ENCODE peak calls at places on chromosomes 11 and 22, in seven cellular contexts. A is substantia nigra, H is GM20000, T is NCI-H1105, Q is NCI-H1092, M is DMS153, W is heart right ventricle. E is an unnamed sample.

GRCh38 chr11:47587733-47588326 is 1.4 kb downstream of the FAM180B start:
- DNase-seq in T (no peak), A (peak; percentile 57), W (peak; percentile 37), H (peak; percentile 34), Q (no peak), M (no peak), E (no peak)

GRCh38 chr11:72012897-72013721 is 14.4 kb downstream of the IL18BP start:
- DNase-seq in W (peak; percentile 72), H (no peak), Q (no peak), M (no peak), A (peak; percentile 72), T (no peak), E (no peak)

GRCh38 chr11:66326261-66327111 is 9.6 kb upstream of the CD248 start:
- DNase-seq in A (no peak), W (peak; percentile 77), H (no peak), Q (no peak), T (no peak), M (no peak), E (no peak)

GRCh38 chr11:10490398-10491232 is 35.6 kb downstream of the AMPD3 start:
- DNase-seq in H (no peak), W (peak; percentile 46), A (peak; percentile 96), M (no peak), Q (no peak), T (no peak), E (no peak)

GRCh38 chr11:61533401-61533800 is 24.9 kb downstream of the LRRC10B start:
- DNase-seq in M (peak; percentile 60), H (no peak), Q (peak; percentile 49), A (no peak), T (no peak), W (no peak), E (peak; percentile 65)

GRCh38 chr11:42576318-42576717 is 735.5 kb upstream of the API5 start:
- DNase-seq in A (no peak), T (no peak), M (no peak), Q (no peak), H (no peak), W (no peak), E (no peak)

GRCh38 chr11:84922836-84923235 is 704.3 kb downstream of the DLG2 start:
- DNase-seq in H (no peak), M (no peak), Q (no peak), T (no peak), A (no peak), W (no peak), E (no peak)

GRCh38 chr22:47333625-47334024 is 571.2 kb downstream of the TBC1D22A start:
- DNase-seq in H (no peak), M (peak; percentile 93), Q (peak; percentile 21), T (peak; percentile 87), A (no peak), W (no peak), E (no peak)

GRCh38 chr11:105960252-105961245 is 61.5 kb downstream of the MSANTD4 start:
- DNase-seq in M (peak; percentile 71), W (no peak), T (peak; percentile 58), Q (peak; percentile 51), A (no peak), H (no peak), E (no peak)

GRCh38 chr11:115674176-115674575 is 170.0 kb upstream of the CADM1 start:
- DNase-seq in M (no peak), T (no peak), Q (no peak), H (no peak), W (no peak), A (no peak), E (no peak)

GRCh38 chr11:122032317-122032716 is 83.7 kb downstream of the BLID start:
- DNase-seq in M (no peak), T (no peak), W (no peak), H (no peak), Q (no peak), A (no peak), E (no peak)

GRCh38 chr11:13143486-13144297 is 133.9 kb upstream of the BMAL1 start:
- DNase-seq in T (no peak), A (no peak), H (no peak), W (no peak), M (no peak), Q (no peak), E (no peak)

GRCh38 chr11:19683141-19683805 is 29.4 kb upstream of the NAV2 start:
- DNase-seq in Q (no peak), H (no peak), T (no peak), M (no peak), A (peak; percentile 61), W (peak; percentile 71), E (no peak)

GRCh38 chr11:69131644-69132300 is 24.0 kb upstream of the SMIM38 start:
- DNase-seq in A (peak; percentile 55), T (peak; percentile 30), H (no peak), Q (peak; percentile 64), M (no peak), W (peak; percentile 76), E (no peak)

GRCh38 chr11:99370557-99371200 is 349.9 kb downstream of the CNTN5 start:
- DNase-seq in H (no peak), W (peak; percentile 57), A (no peak), M (no peak), T (peak; percentile 82), Q (no peak), E (no peak)

GRCh38 chr11:67405688-67406339 is 1.9 kb downstream of the TBC1D10C start:
- DNase-seq in T (no peak), Q (no peak), A (no peak), H (no peak), W (no peak), M (no peak), E (no peak)

GRCh38 chr11:42595856-42596255 is 715.9 kb upstream of the API5 start:
- DNase-seq in A (no peak), M (no peak), Q (no peak), H (no peak), T (no peak), W (no peak), E (no peak)

GRCh38 chr22:49657275-49657973 is 170.2 kb downstream of the BRD1 start:
- DNase-seq in A (no peak), W (peak; percentile 90), Q (no peak), M (no peak), T (no peak), H (peak; percentile 82), E (no peak)

GRCh38 chr11:119683783-119684182 is 45.2 kb downstream of the NECTIN1 start:
- DNase-seq in M (no peak), Q (no peak), H (no peak), A (no peak), W (no peak), T (no peak), E (peak; percentile 24)

GRCh38 chr11:58691675-58692074 is 40.1 kb downstream of the GLYAT start:
- DNase-seq in T (no peak), M (no peak), H (no peak), Q (no peak), W (no peak), A (no peak), E (no peak)

GRCh38 chr11:108669711-108670110 is 4.8 kb downstream of the DDX10 start:
- DNase-seq in T (no peak), M (no peak), A (no peak), Q (no peak), H (no peak), W (no peak), E (no peak)

GRCh38 chr11:102204174-102204573 is 93.9 kb downstream of the YAP1 start:
- DNase-seq in A (no peak), M (no peak), T (no peak), H (no peak), Q (no peak), W (no peak), E (no peak)

GRCh38 chr22:40000171-40000570 is 5.4 kb downstream of the FAM83F start:
- DNase-seq in M (no peak), Q (no peak), T (no peak), W (no peak), H (no peak), A (no peak), E (no peak)

GRCh38 chr22:30824711-30825110 is 130.0 kb downstream of the OSBP2 start:
- DNase-seq in Q (no peak), M (no peak), T (no peak), W (no peak), H (peak; percentile 10), A (no peak), E (no peak)

GRCh38 chr11:132960273-132960672 is 572.0 kb downstream of the OPCML start:
- DNase-seq in A (peak; percentile 8), H (no peak), W (peak; percentile 4), T (no peak), M (no peak), Q (no peak), E (no peak)

GRCh38 chr11:59188954-59189353 is 17.0 kb downstream of the DTX4 start:
- DNase-seq in Q (no peak), M (no peak), T (no peak), A (no peak), W (no peak), H (no peak), E (no peak)

GRCh38 chr11:96197801-96198465 is 145.1 kb downstream of the MAML2 start:
- DNase-seq in H (no peak), M (no peak), W (no peak), Q (no peak), A (no peak), T (no peak), E (no peak)

GRCh38 chr11:116379185-116379828 is 393.5 kb downstream of the BUD13 start:
- DNase-seq in Q (no peak), W (peak; percentile 32), M (no peak), A (no peak), T (no peak), H (no peak), E (no peak)